ENCODE peak calls at places on chromosome X, in eight cellular contexts. L, T, F, Y, E, O, G and W are unnamed samples.

GRCh38 chrX:110003167-110004156 is 548 bp downstream of the TMEM164 start:
- DNase-seq in L (peak; percentile 26), E (peak; percentile 65), Y (no peak), O (peak; percentile 51), F (no peak), G (no peak), T (peak; percentile 32), W (no peak)

GRCh38 chrX:122113376-122113775 is 1066.0 kb downstream of the GLUD2 start:
- DNase-seq in L (no peak), F (no peak), O (peak; percentile 2), E (no peak), Y (no peak), T (no peak), G (no peak), W (no peak)

GRCh38 chrX:129679856-129680255 is 25.1 kb upstream of the APLN start:
- DNase-seq in E (no peak), L (no peak), G (no peak), O (no peak), F (no peak), Y (no peak), T (no peak), W (no peak)

GRCh38 chrX:148376342-148376741 is 124.1 kb upstream of the AFF2 start:
- DNase-seq in Y (no peak), L (no peak), G (no peak), E (no peak), F (no peak), T (no peak), O (no peak), W (no peak)

GRCh38 chrX:145715641-145716138 is 101.9 kb upstream of the SLITRK2 start:
- DNase-seq in O (no peak), G (no peak), L (no peak), E (no peak), Y (no peak), T (no peak), F (no peak), W (no peak)

GRCh38 chrX:93791304-93791703 is 117.3 kb downstream of the FAM133A start:
- DNase-seq in E (no peak), Y (no peak), F (no peak), G (no peak), O (no peak), L (no peak), T (no peak), W (no peak)

GRCh38 chrX:69387559-69388487 is 116.3 kb upstream of the NALF2 start:
- DNase-seq in E (peak; percentile 70), L (peak; percentile 66), F (peak; percentile 78), Y (peak; percentile 92), O (peak; percentile 57), G (no peak), T (no peak), W (peak; percentile 14)

GRCh38 chrX:123817288-123817894 is 42.5 kb upstream of the XIAP start:
- DNase-seq in E (no peak), O (no peak), F (no peak), T (no peak), G (no peak), Y (no peak), L (no peak), W (no peak)

GRCh38 chrX:107857815-107858214 is 32.1 kb downstream of the MID2 start:
- DNase-seq in Y (no peak), G (no peak), T (no peak), L (no peak), E (no peak), F (no peak), O (no peak), W (no peak)

GRCh38 chrX:11319689-11320302 is 26.6 kb downstream of the AMELX start:
- DNase-seq in O (no peak), E (no peak), G (no peak), T (no peak), L (no peak), F (no peak), Y (no peak), W (no peak)

GRCh38 chrX:118271770-118272169 is 74.1 kb upstream of the WDR44 start:
- DNase-seq in G (no peak), L (no peak), T (no peak), E (no peak), F (no peak), Y (peak; percentile 43), O (no peak), W (peak; percentile 5)

GRCh38 chrX:24259544-24260240 is 54.2 kb downstream of the SUPT20HL2 start:
- DNase-seq in L (peak; percentile 43), F (peak; percentile 31), E (no peak), T (no peak), G (no peak), O (peak; percentile 73), Y (peak; percentile 79), W (peak; percentile 60)

GRCh38 chrX:87299563-87300160 is 217.9 kb upstream of the KLHL4 start:
- DNase-seq in G (no peak), E (no peak), O (peak; percentile 20), L (peak; percentile 1), Y (peak; percentile 19), T (no peak), F (no peak), W (no peak)

GRCh38 chrX:40570346-40571093 is 10.2 kb upstream of the ATP6AP2 start:
- DNase-seq in F (no peak), O (peak; percentile 73), Y (no peak), L (no peak), E (no peak), T (no peak), G (no peak), W (no peak)

GRCh38 chrX:12583543-12583942 is 207.7 kb upstream of the PRPS2 start:
- DNase-seq in F (no peak), O (no peak), E (peak; percentile 48), Y (no peak), T (no peak), L (no peak), G (no peak), W (no peak)

GRCh38 chrX:112913807-112914206 is 73.2 kb upstream of the AMOT start:
- DNase-seq in Y (no peak), O (no peak), L (no peak), E (no peak), F (no peak), T (no peak), G (no peak), W (no peak)
- TF ChIP-seq CTCF in Y (peak; percentile 32), O (no peak), L (no peak), E (peak; percentile 10), F (peak; percentile 59), T (no peak), G (no peak), W (no peak)

GRCh38 chrX:75623535-75623934 is 100.7 kb upstream of the ZDHHC15 start:
- DNase-seq in G (no peak), Y (peak; percentile 16), L (no peak), F (peak; percentile 2), O (peak; percentile 1), E (no peak), T (no peak), W (no peak)
- TF ChIP-seq CTCF in G (no peak), Y (peak; percentile 49), L (no peak), F (peak; percentile 53), O (no peak), E (no peak), T (no peak), W (no peak)

GRCh38 chrX:35886135-35886534 is 33.4 kb upstream of the CFAP47 start:
- DNase-seq in O (no peak), L (no peak), Y (no peak), F (no peak), G (no peak), T (no peak), E (no peak), W (no peak)

GRCh38 chrX:35890699-35891098 is 28.8 kb upstream of the CFAP47 start:
- DNase-seq in F (no peak), O (peak; percentile 64), E (no peak), T (no peak), G (no peak), Y (peak; percentile 64), L (peak; percentile 49), W (no peak)
- TF ChIP-seq CTCF in F (peak; percentile 65), O (peak; percentile 35), E (peak; percentile 12), T (peak; percentile 6), G (no peak), Y (peak; percentile 61), L (peak; percentile 35), W (no peak)

GRCh38 chrX:43953218-43953617 is 20.0 kb downstream of the NDP start:
- DNase-seq in T (no peak), G (no peak), F (no peak), E (no peak), O (no peak), L (no peak), Y (no peak), W (no peak)

DNA sequence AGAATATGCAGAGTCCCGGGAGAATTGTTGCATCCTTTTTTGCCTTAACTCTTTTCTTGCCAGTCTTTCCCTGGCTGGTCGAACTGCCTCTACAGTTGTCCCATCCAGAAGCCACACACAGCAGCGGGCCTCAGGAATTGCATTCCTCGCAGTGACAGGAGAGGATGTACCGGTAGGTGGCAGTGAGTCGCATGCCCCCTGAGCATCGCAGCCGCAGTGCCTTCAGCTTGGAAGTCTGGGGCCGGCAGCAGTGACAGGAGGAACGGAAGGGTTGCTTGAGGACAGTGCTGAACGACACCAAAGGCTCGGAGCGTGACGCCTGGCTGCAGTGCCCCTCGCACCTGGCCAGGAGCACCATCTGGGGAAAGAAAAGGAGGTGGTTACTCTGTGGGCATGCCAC is 23.5 kb downstream of the NDP start:
- DNase-seq in Y (peak; percentile 78), G (no peak), F (peak; percentile 11), T (no peak), E (no peak), O (no peak), L (peak; percentile 40), W (no peak)
- TF ChIP-seq CTCF in Y (peak; percentile 55), G (peak; percentile 37), F (peak; percentile 61), T (no peak), E (peak; percentile 27), O (no peak), L (no peak), W (peak; percentile 33)

DNA sequence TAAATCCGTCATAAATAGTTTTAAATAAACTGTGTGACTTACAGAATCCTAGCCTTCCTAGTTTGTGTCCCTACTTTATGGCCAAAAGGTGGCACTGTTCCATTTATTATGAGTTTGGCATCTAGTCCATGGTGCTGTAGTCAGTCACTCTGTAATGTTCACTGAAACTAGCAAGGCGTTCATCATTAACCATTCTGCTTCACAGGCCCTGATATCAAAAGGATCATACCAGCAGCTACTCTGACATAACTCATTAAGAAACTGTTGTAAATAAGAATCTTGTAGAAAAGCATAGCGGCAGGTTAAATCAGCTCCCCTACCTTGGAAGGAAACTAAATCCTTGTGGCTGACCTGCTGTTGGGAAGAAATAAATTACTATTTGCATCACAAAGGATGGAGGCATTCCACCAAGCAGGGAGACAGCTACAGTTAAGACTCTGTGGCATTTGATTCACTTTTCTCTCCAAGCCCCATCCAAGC is 919.6 kb upstream of the DIAPH2 start:
- DNase-seq in F (peak; percentile 1), Y (peak; percentile 76), G (no peak), T (no peak), E (no peak), L (peak; percentile 1), O (peak; percentile 46), W (no peak)
- TF ChIP-seq CTCF in F (peak; percentile 78), Y (peak; percentile 81), G (no peak), T (no peak), E (peak; percentile 26), L (no peak), O (peak; percentile 31), W (peak; percentile 50)

DNA sequence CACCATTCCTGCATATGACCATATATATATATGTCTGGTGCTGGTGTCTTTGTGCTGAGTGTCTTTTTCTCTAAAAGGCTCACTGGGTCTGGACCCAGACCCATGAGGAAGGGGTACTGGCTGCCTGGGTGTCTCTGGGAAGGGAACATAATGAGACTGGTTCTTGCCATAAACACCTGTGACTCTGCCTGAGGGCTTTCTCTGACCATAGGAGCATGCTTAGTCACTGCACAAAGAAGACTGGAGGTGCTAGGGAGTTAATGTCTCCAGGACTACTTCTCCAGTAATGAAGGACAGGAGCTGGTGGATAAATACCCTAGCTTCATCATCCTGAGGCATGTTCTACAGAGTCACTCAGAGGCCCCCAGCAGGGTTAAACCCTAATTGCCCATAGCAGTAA is 47.1 kb upstream of the CASK start:
- DNase-seq in Y (no peak), L (no peak), O (no peak), G (no peak), T (no peak), F (no peak), E (no peak), W (no peak)
- TF ChIP-seq CTCF in Y (no peak), L (no peak), O (no peak), G (no peak), T (no peak), F (no peak), E (no peak), W (no peak)